ENCODE peak calls at places on chromosomes 2 and 18, in four cellular contexts. P is activated CD4-positive, alpha-beta T cell treated with anti-CD3 and anti-CD28 coated beads, Interleukin-2, amount 50 U/mL, for 4 hours; C is G401; K is effector CD8-positive, alpha-beta T cell. U is an unnamed sample.

GRCh38 chr2:169320561-169320960 is 41.8 kb downstream of the LRP2 start:
- DNase-seq in P (no peak), C (no peak), K (no peak), U (no peak)

GRCh38 chr2:9474361-9475117 is at the start of gene IAH1:
- DNase-seq in P (peak), C (peak), K (peak), U (peak)

GRCh38 chr2:120291464-120292311 is 39.0 kb downstream of the RALB start:
- DNase-seq in P (no peak), C (no peak), K (no peak), U (no peak)

GRCh38 chr2:214436470-214436869 is 25.6 kb downstream of the VWC2L start:
- DNase-seq in P (no peak), C (no peak), K (no peak), U (no peak)

GRCh38 chr2:226213717-226214116 is 585.9 kb downstream of the IRS1 start:
- DNase-seq in P (no peak), C (no peak), K (no peak), U (no peak)

GRCh38 chr2:200477667-200478121 is 32.2 kb downstream of the KCTD18 start:
- DNase-seq in P (no peak), C (no peak), K (no peak), U (no peak)

GRCh38 chr2:133489641-133490411 is 78.4 kb downstream of the NCKAP5 start:
- DNase-seq in P (no peak), C (no peak), K (no peak), U (no peak)

GRCh38 chr18:32138332-32138731 is 46.7 kb downstream of the RNF138 start:
- DNase-seq in P (no peak), C (no peak), K (no peak), U (no peak)

GRCh38 chr2:215914067-215914776 is 99.1 kb downstream of the MREG start:
- DNase-seq in P (no peak), C (no peak), K (no peak), U (no peak)